ENCODE peak calls at places on chromosomes 13 and 19, in nine cellular contexts. D is astrocyte of the cerebellum; L is astrocyte; V is foreskin fibroblast; H is CD8-positive, alpha-beta T cell; C is uterus; Q is GM06990; N is tibial nerve; W is tibial artery. R is an unnamed sample.

GRCh38 chr19:4976412-4977298 is 7.7 kb downstream of the KDM4B start:
- DNase-seq in D (peak), L (peak), V (peak), H (no peak), C (peak), Q (no peak), N (peak), W (peak), R (no peak)

GRCh38 chr13:41064493-41064892 is 3.2 kb downstream of the WBP4 start:
- DNase-seq in D (peak), L (peak), V (peak), H (no peak), C (no peak), Q (no peak), N (no peak), W (no peak), R (no peak)

GRCh38 chr19:31946491-31946890 is 398.9 kb upstream of the ZNF507 start:
- DNase-seq in D (no peak), L (no peak), V (no peak), H (no peak), C (no peak), Q (no peak), N (peak), W (no peak), R (no peak)

GRCh38 chr13:23159205-23159586 is 21.6 kb upstream of the SGCG start:
- DNase-seq in D (peak), L (peak), V (peak), H (no peak), C (no peak), Q (no peak), N (no peak), W (no peak), R (no peak)

GRCh38 chr13:40993987-40994386 is 25.1 kb downstream of the ELF1 start:
- DNase-seq in D (no peak), L (no peak), V (no peak), H (no peak), C (no peak), Q (no peak), N (no peak), W (no peak), R (no peak)

GRCh38 chr13:25213716-25214115 is 41.6 kb upstream of the AMER2 start:
- DNase-seq in D (no peak), L (no peak), V (peak), H (no peak), C (no peak), Q (no peak), N (no peak), W (no peak), R (no peak)

GRCh38 chr13:41075034-41075433 is 13.7 kb downstream of the WBP4 start:
- DNase-seq in D (peak), L (no peak), V (peak), H (peak), C (no peak), Q (no peak), N (no peak), W (no peak), R (no peak)

GRCh38 chr19:40035996-40036395 is 20.0 kb downstream of the ZNF780B start:
- DNase-seq in D (no peak), L (peak), V (no peak), H (no peak), C (no peak), Q (no peak), N (no peak), W (no peak), R (no peak)

GRCh38 chr19:3580156-3580955 is 4.9 kb upstream of the GIPC3 start:
- DNase-seq in D (peak), L (peak), V (peak), H (no peak), C (no peak), Q (no peak), N (no peak), W (no peak), R (peak)

GRCh38 chr13:70568571-70568970 is 460.3 kb upstream of the KLHL1 start:
- DNase-seq in D (peak), L (peak), V (peak), H (no peak), C (no peak), Q (no peak), N (no peak), W (no peak), R (no peak)

GRCh38 chr13:72680353-72680752 is 47.1 kb downstream of the MZT1 start:
- DNase-seq in D (no peak), L (no peak), V (no peak), H (no peak), C (no peak), Q (no peak), N (no peak), W (no peak), R (no peak)

GRCh38 chr13:88979465-88980180 is 1308.5 kb downstream of the SLITRK5 start:
- DNase-seq in D (no peak), L (peak), V (no peak), H (no peak), C (no peak), Q (no peak), N (no peak), W (no peak), R (no peak)

GRCh38 chr13:42652642-42653415 is 78.9 kb downstream of the TNFSF11 start:
- DNase-seq in D (no peak), L (no peak), V (no peak), H (no peak), C (no peak), Q (no peak), N (no peak), W (no peak), R (no peak)

GRCh38 chr13:52809310-52809769 is 39.1 kb downstream of the PCDH8 start:
- DNase-seq in D (no peak), L (peak), V (peak), H (no peak), C (no peak), Q (peak), N (no peak), W (no peak), R (no peak)

GRCh38 chr19:55493052-55493649 is 4.9 kb downstream of the SSC5D start:
- DNase-seq in D (no peak), L (peak), V (peak), H (no peak), C (peak), Q (no peak), N (no peak), W (no peak), R (no peak)

GRCh38 chr13:112575680-112576079 is 12.3 kb downstream of the TUBGCP3 start:
- DNase-seq in D (no peak), L (peak), V (peak), H (no peak), C (no peak), Q (no peak), N (no peak), W (no peak), R (no peak)

GRCh38 chr13:51856027-51856736 is 5.6 kb upstream of the CCDC70 start:
- DNase-seq in D (no peak), L (no peak), V (peak), H (no peak), C (no peak), Q (no peak), N (no peak), W (no peak), R (no peak)

GRCh38 chr13:108915095-108915633 is 285.8 kb downstream of the MYO16 start:
- DNase-seq in D (peak), L (peak), V (peak), H (no peak), C (no peak), Q (no peak), N (no peak), W (no peak), R (no peak)

GRCh38 chr13:32284927-32285632 is 30.1 kb downstream of the ZAR1L start:
- DNase-seq in D (peak), L (peak), V (peak), H (no peak), C (peak), Q (no peak), N (no peak), W (no peak), R (no peak)

GRCh38 chr13:27969866-27970229 is 733 bp upstream of the CDX2 start:
- DNase-seq in D (no peak), L (no peak), V (no peak), H (no peak), C (no peak), Q (no peak), N (no peak), W (no peak), R (no peak)

GRCh38 chr13:27969073-27969865 is at the start of gene CDX2:
- DNase-seq in D (no peak), L (no peak), V (no peak), H (no peak), C (no peak), Q (no peak), N (no peak), W (no peak), R (no peak)

GRCh38 chr13:27967736-27968315 is 1.3 kb downstream of the CDX2 start:
- DNase-seq in D (no peak), L (no peak), V (no peak), H (no peak), C (no peak), Q (no peak), N (no peak), W (no peak), R (no peak)

GRCh38 chr13:27967203-27967735 is 1.8 kb downstream of the CDX2 start:
- DNase-seq in D (no peak), L (no peak), V (no peak), H (no peak), C (no peak), Q (no peak), N (no peak), W (no peak), R (no peak)

GRCh38 chr13:27968316-27969072 is 621 bp downstream of the CDX2 start:
- DNase-seq in D (no peak), L (no peak), V (no peak), H (no peak), C (no peak), Q (no peak), N (no peak), W (no peak), R (no peak)
- H3K4me3 ChIP-seq in D (no peak), L (no peak), V (no peak), H (no peak), C (peak), Q (no peak), N (peak), W (peak), R (no peak)

GRCh38 chr19:41793414-41793727 is 3.0 kb upstream of the CEACAM3 start:
- DNase-seq in D (no peak), L (no peak), V (no peak), H (no peak), C (no peak), Q (no peak), N (no peak), W (no peak), R (no peak)
- TF ChIP-seq CTCF in D (no peak), L (no peak), V (no peak), H (no peak), C (no peak), Q (no peak), N (no peak), W (no peak), R (no peak)

GRCh38 chr19:33574824-33575223 is 46.9 kb upstream of the CHST8 start:
- DNase-seq in D (no peak), L (no peak), V (no peak), H (no peak), C (no peak), Q (no peak), N (no peak), W (no peak), R (no peak)
- H3K4me3 ChIP-seq in D (no peak), L (no peak), V (no peak), H (no peak), C (no peak), Q (no peak), N (no peak), W (no peak), R (no peak)

GRCh38 chr13:20492641-20493040 is 33.0 kb downstream of the CRYL1 start:
- DNase-seq in D (peak), L (peak), V (peak), H (no peak), C (no peak), Q (no peak), N (no peak), W (no peak), R (no peak)

GRCh38 chr13:20487927-20488326 is 37.7 kb downstream of the CRYL1 start:
- DNase-seq in D (no peak), L (no peak), V (peak), H (no peak), C (no peak), Q (no peak), N (no peak), W (no peak), R (no peak)

GRCh38 chr13:20494656-20495055 is 31.0 kb downstream of the CRYL1 start:
- DNase-seq in D (no peak), L (no peak), V (no peak), H (no peak), C (no peak), Q (no peak), N (no peak), W (no peak), R (no peak)

GRCh38 chr13:20492036-20492435 is 33.6 kb downstream of the CRYL1 start:
- DNase-seq in D (no peak), L (no peak), V (no peak), H (no peak), C (no peak), Q (no peak), N (no peak), W (no peak), R (no peak)

GRCh38 chr13:20489185-20489820 is 36.4 kb downstream of the CRYL1 start:
- DNase-seq in D (no peak), L (no peak), V (no peak), H (no peak), C (peak), Q (no peak), N (no peak), W (no peak), R (no peak)
- TF ChIP-seq CTCF in D (no peak), L (no peak), V (no peak), H (no peak), C (no peak), Q (peak), N (peak), W (no peak), R (no peak)

GRCh38 chr19:6064016-6064702 is 46.1 kb downstream of the RFX2 start:
- DNase-seq in D (no peak), L (no peak), V (no peak), H (no peak), C (peak), Q (no peak), N (no peak), W (peak), R (no peak)

GRCh38 chr19:6064703-6065073 is 45.6 kb downstream of the RFX2 start:
- DNase-seq in D (no peak), L (no peak), V (no peak), H (no peak), C (no peak), Q (no peak), N (no peak), W (no peak), R (no peak)

GRCh38 chr19:6062961-6063575 is 47.2 kb downstream of the RFX2 start:
- DNase-seq in D (no peak), L (no peak), V (no peak), H (no peak), C (no peak), Q (no peak), N (no peak), W (peak), R (no peak)

GRCh38 chr19:6062274-6062673 is 48.0 kb downstream of the RFX2 start:
- DNase-seq in D (no peak), L (peak), V (no peak), H (peak), C (peak), Q (no peak), N (no peak), W (peak), R (no peak)

GRCh38 chr19:6063576-6063961 is 46.7 kb downstream of the RFX2 start:
- DNase-seq in D (no peak), L (no peak), V (no peak), H (no peak), C (no peak), Q (no peak), N (no peak), W (peak), R (no peak)
- H3K4me3 ChIP-seq in D (no peak), L (no peak), V (no peak), H (no peak), C (no peak), Q (no peak), N (no peak), W (no peak), R (no peak)

GRCh38 chr13:19088416-19088815 is 93.2 kb downstream of the TUBA3C start:
- DNase-seq in D (no peak), L (no peak), V (no peak), H (no peak), C (no peak), Q (no peak), N (no peak), W (no peak), R (no peak)

GRCh38 chr13:19085876-19086275 is 95.7 kb downstream of the TUBA3C start:
- DNase-seq in D (no peak), L (no peak), V (no peak), H (no peak), C (no peak), Q (no peak), N (no peak), W (no peak), R (no peak)

GRCh38 chr13:19085258-19085657 is 96.4 kb downstream of the TUBA3C start:
- DNase-seq in D (no peak), L (no peak), V (no peak), H (no peak), C (no peak), Q (no peak), N (no peak), W (no peak), R (no peak)

GRCh38 chr13:19090495-19090894 is 91.1 kb downstream of the TUBA3C start:
- DNase-seq in D (no peak), L (no peak), V (no peak), H (no peak), C (no peak), Q (no peak), N (no peak), W (no peak), R (no peak)

GRCh38 chr13:19089315-19089714 is 92.3 kb downstream of the TUBA3C start:
- DNase-seq in D (no peak), L (no peak), V (no peak), H (no peak), C (no peak), Q (no peak), N (no peak), W (no peak), R (no peak)
- TF ChIP-seq CTCF in D (no peak), L (no peak), V (no peak), H (no peak), C (no peak), Q (peak), N (no peak), W (no peak), R (no peak)

DNA sequence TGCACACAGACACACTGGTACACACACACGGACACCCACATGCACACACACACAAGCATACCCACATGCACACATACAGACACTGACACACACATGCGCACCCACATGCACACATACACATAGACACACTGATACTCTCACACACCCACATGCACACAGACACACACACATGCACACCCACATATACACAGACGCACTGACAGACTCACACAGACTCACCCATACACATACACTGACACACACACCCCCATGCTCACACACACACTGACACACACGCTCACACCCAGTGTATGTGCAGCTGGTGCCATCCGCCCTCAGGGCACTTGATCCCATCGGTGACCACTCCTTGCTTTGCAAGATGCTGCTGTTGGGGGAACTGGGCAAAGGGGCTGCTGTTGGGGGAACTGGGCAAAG is 9.7 kb upstream of the RASA3 start:
- DNase-seq in D (no peak), L (no peak), V (no peak), H (no peak), C (no peak), Q (no peak), N (no peak), W (peak), R (no peak)
- H3K4me3 ChIP-seq in D (no peak), L (no peak), V (no peak), H (peak), C (no peak), Q (no peak), N (no peak), W (no peak), R (no peak)

GRCh38 chr13:107138468-107138867 is 570.5 kb upstream of the ARGLU1 start:
- DNase-seq in D (no peak), L (no peak), V (peak), H (no peak), C (no peak), Q (no peak), N (no peak), W (no peak), R (no peak)

GRCh38 chr13:107138987-107139386 is 571.0 kb upstream of the ARGLU1 start:
- DNase-seq in D (no peak), L (no peak), V (no peak), H (no peak), C (no peak), Q (no peak), N (no peak), W (no peak), R (no peak)

GRCh38 chr13:107141767-107142166 is 573.8 kb upstream of the ARGLU1 start:
- DNase-seq in D (no peak), L (no peak), V (no peak), H (no peak), C (no peak), Q (no peak), N (no peak), W (no peak), R (no peak)

GRCh38 chr13:107144432-107144831 is 576.5 kb upstream of the ARGLU1 start:
- DNase-seq in D (peak), L (peak), V (peak), H (no peak), C (no peak), Q (no peak), N (no peak), W (no peak), R (no peak)
- TF ChIP-seq CTCF in D (no peak), L (peak), V (peak), H (no peak), C (no peak), Q (no peak), N (no peak), W (no peak), R (no peak)

GRCh38 chr19:18488838-18489626 is 32.8 kb downstream of the ELL start:
- DNase-seq in D (no peak), L (no peak), V (peak), H (no peak), C (no peak), Q (no peak), N (no peak), W (no peak), R (no peak)
- H3K4me3 ChIP-seq in D (no peak), L (no peak), V (no peak), H (no peak), C (no peak), Q (no peak), N (no peak), W (no peak), R (no peak)